ENCODE peak calls at places on chromosomes 7 and 10, in five cellular contexts. H, C, E, U and V are unnamed samples. For H3K36me3, the result is how much of the 10 kb centered on the place peaks cover.

GRCh38 chr7:407706-408539 is 111.7 kb downstream of the PDGFA start:
- DNase-seq in H (no peak), E (no peak), C (peak), U (no peak), V (no peak)

GRCh38 chr7:150479023-150479716 is 28.7 kb downstream of the GIMAP8 start:
- DNase-seq in U (no peak), E (no peak), H (no peak), C (peak), V (no peak)

GRCh38 chr10:75568721-75569120 is 137.3 kb downstream of the LRMDA start:
- DNase-seq in E (no peak), H (no peak), U (no peak), C (no peak), V (no peak)

GRCh38 chr7:3007696-3008095 is 36.0 kb downstream of the CARD11 start:
- DNase-seq in C (no peak), E (no peak), H (no peak), U (no peak), V (no peak)

GRCh38 chr7:22662031-22662430 is 65.0 kb upstream of the IL6 start:
- DNase-seq in C (no peak), E (no peak), H (no peak), U (no peak), V (no peak)

GRCh38 chr7:155371884-155372781 is 74.5 kb downstream of the INSIG1 start:
- DNase-seq in H (no peak), E (no peak), C (peak), U (no peak), V (no peak)

GRCh38 chr7:15686209-15686956 is at the start of gene MEOX2:
- DNase-seq in U (no peak), E (peak), H (peak), C (no peak), V (peak)

GRCh38 chr7:39432368-39432767 is 133.8 kb upstream of the YAE1 start:
- DNase-seq in C (no peak), H (no peak), U (no peak), E (no peak), V (no peak)

GRCh38 chr10:92907280-92907679 is 59.0 kb downstream of the EXOC6 start:
- DNase-seq in U (no peak), E (no peak), H (no peak), C (no peak), V (no peak)

GRCh38 chr7:138478499-138478908 is 18.4 kb downstream of the TRIM24 start:
- DNase-seq in U (no peak), H (no peak), E (no peak), C (no peak), V (peak)

GRCh38 chr7:149007146-149007545 is 21.2 kb downstream of the PDIA4 start:
- DNase-seq in E (no peak), H (no peak), C (no peak), U (no peak), V (no peak)

GRCh38 chr7:119720541-119720940 is 552.4 kb upstream of the KCND2 start:
- DNase-seq in C (no peak), U (peak), H (no peak), E (no peak), V (no peak)

GRCh38 chr10:132613566-132614348 is 76.2 kb downstream of the INPP5A start:
- DNase-seq in C (peak), E (no peak), H (peak), U (no peak), V (no peak)

GRCh38 chr10:59175538-59176240 is 754 bp upstream of the PHYHIPL start:
- DNase-seq in H (no peak), E (peak), U (no peak), C (no peak), V (peak)

GRCh38 chr10:32059472-32059871 is 3.2 kb upstream of the KIF5B start:
- DNase-seq in H (no peak), C (no peak), U (no peak), E (no peak), V (peak)

GRCh38 chr7:2965745-2966270 is 77.9 kb downstream of the CARD11 start:
- DNase-seq in E (no peak), U (no peak), C (no peak), H (no peak), V (no peak)

GRCh38 chr7:69780377-69780776 is 182.1 kb downstream of the AUTS2 start:
- DNase-seq in H (no peak), U (no peak), E (no peak), C (no peak), V (no peak)

GRCh38 chr10:1169186-1169885 is 113.2 kb downstream of the WDR37 start:
- DNase-seq in H (no peak), U (no peak), E (no peak), C (no peak), V (no peak)

GRCh38 chr10:86253171-86254072 is 113.2 kb downstream of the GRID1 start:
- DNase-seq in H (no peak), C (no peak), U (no peak), E (no peak), V (peak)

GRCh38 chr7:18693401-18693800 is 197.9 kb downstream of the HDAC9 start:
- DNase-seq in C (no peak), U (peak), E (no peak), H (peak), V (no peak)

GRCh38 chr7:50488379-50488778 is 38.2 kb upstream of the FIGNL1 start:
- DNase-seq in U (no peak), H (no peak), E (no peak), C (no peak), V (no peak)

GRCh38 chr10:92692085-92692671 is 2.4 kb downstream of the HHEX start:
- DNase-seq in E (peak), H (no peak), C (no peak), U (no peak), V (no peak)

GRCh38 chr10:91617073-91617580 is 15.7 kb downstream of the PPP1R3C start:
- DNase-seq in U (no peak), C (no peak), H (no peak), E (no peak), V (no peak)

GRCh38 chr7:129559564-129559963 is 52.0 kb upstream of the NRF1 start:
- DNase-seq in E (no peak), U (no peak), H (no peak), C (no peak), V (no peak)

GRCh38 chr7:82263880-82264751 is 179.5 kb downstream of the CACNA2D1 start:
- DNase-seq in C (no peak), H (no peak), E (no peak), U (no peak), V (no peak)

GRCh38 chr10:48655426-48656240 is 29.0 kb upstream of the WDFY4 start:
- DNase-seq in H (peak), U (no peak), C (no peak), E (no peak), V (peak)

GRCh38 chr10:117946525-117947070 is 100.1 kb downstream of the RAB11FIP2 start:
- DNase-seq in H (no peak), U (peak), E (no peak), C (no peak), V (no peak)

GRCh38 chr10:132632091-132632561 is 94.5 kb downstream of the INPP5A start:
- DNase-seq in U (no peak), H (peak), C (no peak), E (no peak), V (no peak)

DNA sequence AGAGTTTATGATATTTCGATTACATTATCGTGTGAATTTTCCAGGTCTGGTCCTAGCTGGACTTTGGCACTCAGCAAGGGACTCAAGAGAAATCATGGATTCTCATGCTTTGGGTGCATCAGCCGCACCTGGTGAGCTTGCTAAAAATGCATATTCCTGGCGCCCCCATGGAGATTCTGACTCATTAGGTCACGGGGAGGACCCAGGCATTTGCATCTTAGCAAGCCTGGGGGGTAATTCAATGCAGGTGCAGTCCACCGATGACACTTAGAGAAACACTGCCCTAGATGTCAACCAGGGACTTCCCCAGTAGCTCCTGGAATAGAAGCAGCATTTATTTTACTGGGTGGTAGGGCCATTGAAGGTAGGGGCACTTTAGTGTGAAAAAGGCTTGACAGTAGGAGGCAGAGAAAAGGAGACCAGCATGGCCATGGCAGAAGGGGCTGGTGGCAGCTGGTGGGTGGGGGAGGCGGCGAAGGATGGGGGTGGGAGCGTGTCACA is 29.9 kb upstream of the PDCD4 start:
- DNase-seq in U (no peak), H (no peak), C (no peak), E (no peak), V (no peak)
- H3K4me3 ChIP-seq in U (no peak), H (no peak), C (no peak), E (no peak), V (no peak)

GRCh38 chr10:125721035-125721434 is 1.5 kb downstream of the EDRF1 start:
- DNase-seq in C (no peak), H (no peak), U (no peak), E (no peak), V (no peak)

GRCh38 chr10:125720002-125720382 is 483 bp downstream of the EDRF1 start:
- DNase-seq in H (no peak), C (no peak), E (no peak), U (no peak), V (no peak)

GRCh38 chr10:125726914-125727313 is 7.4 kb downstream of the EDRF1 start:
- DNase-seq in H (no peak), U (no peak), C (no peak), E (no peak), V (no peak)

GRCh38 chr10:125719173-125720001 is at the start of gene EDRF1:
- DNase-seq in H (peak), U (peak), E (peak), C (peak), V (peak)

GRCh38 chr10:125722811-125723210 is 3.3 kb downstream of the EDRF1 start:
- DNase-seq in E (no peak), U (no peak), C (no peak), H (no peak), V (no peak)
- H3K36me3 ChIP-seq in E (half or more), U (half or more), C (under half), H (under half), V (under half)

GRCh38 chr10:29186221-29186620 is 102.6 kb upstream of the LYZL1 start:
- DNase-seq in H (no peak), C (no peak), U (no peak), E (no peak), V (no peak)
- H3K27ac ChIP-seq in H (no peak), C (no peak), U (no peak), E (no peak), V (no peak)

GRCh38 chr7:47371733-47372368 is 210.1 kb downstream of the TNS3 start:
- DNase-seq in U (no peak), H (peak), E (no peak), C (no peak), V (peak)
- H3K4me3 ChIP-seq in U (no peak), H (no peak), E (no peak), C (no peak), V (no peak)

DNA sequence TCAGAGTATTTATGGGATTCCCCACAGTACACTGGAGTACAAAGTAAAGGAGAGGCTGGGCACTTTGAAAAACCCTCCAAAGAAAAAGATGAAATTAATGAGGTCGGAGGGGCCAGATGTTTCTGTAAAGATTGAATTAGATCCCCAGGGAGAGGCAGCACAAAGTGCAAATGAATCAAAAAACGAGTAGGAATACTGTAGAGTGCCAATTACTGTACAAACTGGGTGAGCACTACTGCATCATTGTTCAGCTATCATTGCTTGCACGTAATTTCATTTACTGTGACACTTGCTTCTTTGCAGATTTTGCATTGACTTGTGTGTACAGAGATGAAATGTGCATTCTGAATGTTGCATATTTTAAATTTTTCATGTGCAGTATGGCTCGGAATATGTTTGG is 123.6 kb downstream of the LCOR start:
- DNase-seq in C (no peak), U (no peak), E (no peak), H (no peak), V (no peak)
- H3K36me3 ChIP-seq in C (under half), U (under half), E (half or more), H (under half), V (under half)

GRCh38 chr10:94214497-94214896 is 148.2 kb downstream of the NOC3L start:
- DNase-seq in C (no peak), E (no peak), U (no peak), H (no peak), V (no peak)
- H3K27ac ChIP-seq in C (no peak), E (no peak), U (no peak), H (no peak), V (no peak)

GRCh38 chr7:77693830-77694583 is 2.3 kb upstream of the RSBN1L start:
- DNase-seq in U (no peak), E (no peak), H (no peak), C (no peak), V (no peak)
- H3K4me3 ChIP-seq in U (no peak), E (no peak), H (no peak), C (no peak), V (no peak)

GRCh38 chr10:11893749-11894278 is 70.7 kb downstream of the PROSER2 start:
- DNase-seq in E (no peak), C (no peak), H (no peak), U (no peak), V (no peak)
- H3K36me3 ChIP-seq in E (under half), C (under half), H (under half), U (under half), V (under half)